ENCODE peak calls at places on chromosomes 12 and 14, in six cellular contexts. T, U, X, R, K and N are unnamed samples.

GRCh38 chr12:11075642-11076041 is 13.5 kb upstream of the TAS2R46 start:
- DNase-seq in T (no peak), K (no peak), X (no peak), R (no peak), U (no peak), N (no peak)

GRCh38 chr14:38233218-38233617 is 22.7 kb downstream of the CLEC14A start:
- DNase-seq in U (no peak), T (no peak), X (no peak), K (no peak), R (no peak), N (no peak)

GRCh38 chr14:69553221-69553620 is 21.4 kb downstream of the CCDC177 start:
- DNase-seq in U (peak), X (no peak), R (no peak), K (no peak), T (no peak), N (no peak)

GRCh38 chr12:67648306-67649164 is at the start of gene DYRK2:
- DNase-seq in R (peak), U (peak), T (peak), X (peak), K (peak), N (peak)

GRCh38 chr12:57213763-57214397 is 2.7 kb upstream of the NXPH4 start:
- DNase-seq in X (no peak), R (no peak), T (no peak), K (no peak), U (no peak), N (no peak)

GRCh38 chr14:55151601-55152000 is 22.5 kb downstream of the LGALS3 start:
- DNase-seq in U (no peak), X (no peak), R (no peak), T (no peak), K (no peak), N (no peak)

GRCh38 chr14:57962293-57962996 is 96.6 kb upstream of the SLC35F4 start:
- DNase-seq in K (no peak), X (no peak), T (no peak), U (no peak), R (no peak), N (peak)

GRCh38 chr14:21780429-21781084 is 106.9 kb upstream of the OR4E1 start:
- DNase-seq in T (no peak), U (no peak), R (no peak), K (no peak), X (no peak), N (no peak)

GRCh38 chr14:78202976-78203375 is 32.8 kb downstream of the NRXN3 start:
- DNase-seq in R (no peak), X (no peak), U (no peak), K (no peak), T (no peak), N (no peak)

GRCh38 chr14:62914025-62914424 is 131.2 kb downstream of the KCNH5 start:
- DNase-seq in T (no peak), R (no peak), K (no peak), X (no peak), U (no peak), N (no peak)

GRCh38 chr12:53208877-53209463 is 1.9 kb upstream of the ITGB7 start:
- DNase-seq in K (no peak), T (no peak), X (no peak), R (peak), U (no peak), N (no peak)

GRCh38 chr12:53204351-53204750 is 2.7 kb downstream of the ITGB7 start:
- DNase-seq in R (no peak), K (no peak), T (no peak), U (no peak), X (no peak), N (no peak)

GRCh38 chr12:53207042-53207441 is at the start of gene ITGB7:
- DNase-seq in R (peak), U (no peak), T (no peak), K (no peak), X (no peak), N (no peak)

GRCh38 chr12:53208435-53208834 is 1.4 kb upstream of the ITGB7 start:
- DNase-seq in X (no peak), U (no peak), R (peak), T (peak), K (no peak), N (no peak)

GRCh38 chr12:53205747-53206146 is 1.3 kb downstream of the ITGB7 start:
- DNase-seq in X (no peak), T (no peak), R (peak), U (no peak), K (no peak), N (no peak)
- H3K27ac ChIP-seq in X (no peak), T (no peak), R (no peak), U (no peak), K (no peak), N (no peak)

GRCh38 chr14:51862171-51862838 is 1.9 kb downstream of the GNG2 start:
- DNase-seq in X (no peak), K (no peak), U (no peak), R (no peak), T (no peak), N (no peak)
- TF ChIP-seq POLR2A in X (no peak), K (no peak), U (no peak), R (no peak), T (no peak), N (no peak)

GRCh38 chr12:4322789-4323188 is 1.8 kb downstream of the TIGAR start:
- DNase-seq in R (no peak), K (no peak), U (no peak), T (no peak), X (no peak), N (no peak)
- H3K4me3 ChIP-seq in R (no peak), K (no peak), U (no peak), T (no peak), X (no peak), N (no peak)

GRCh38 chr12:27180862-27181261 is 63.2 kb upstream of the STK38L start:
- DNase-seq in R (no peak), X (no peak), U (no peak), K (no peak), T (no peak), N (no peak)
- H3K27ac ChIP-seq in R (no peak), X (no peak), U (peak), K (no peak), T (no peak), N (peak)

DNA sequence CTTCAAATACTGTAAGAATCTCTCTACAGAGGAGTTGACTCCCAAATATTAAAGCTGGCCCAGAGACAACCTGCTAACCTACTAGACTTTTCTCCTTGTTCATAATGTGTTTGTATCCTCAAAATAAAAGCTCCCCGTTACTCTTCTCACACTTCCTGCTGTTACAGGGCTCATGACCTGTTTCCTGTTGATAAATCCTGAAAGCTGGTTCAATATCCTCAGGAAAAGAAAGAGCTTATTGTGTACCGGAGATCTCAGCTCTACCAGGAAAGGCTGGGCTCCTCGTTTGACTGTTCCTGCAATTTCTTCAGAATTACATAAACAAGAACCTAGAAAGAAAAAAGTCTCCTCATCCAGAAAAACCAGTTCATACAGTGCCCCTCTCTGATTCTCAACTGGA is 30.8 kb downstream of the CLEC1A start:
- DNase-seq in U (no peak), K (no peak), T (no peak), X (no peak), R (no peak), N (no peak)
- TF ChIP-seq POLR2A in U (no peak), K (no peak), T (no peak), X (no peak), R (no peak), N (no peak)